ENCODE peak calls at places on chromosomes 2 and 18, in seven cellular contexts. M is neural progenitor cell; T is lower lobe of right lung; G is AG20443; A is GM10248; U is stimulated activated CD4-positive, alpha-beta T cell treated with anti-CD3 and anti-CD28 coated beads, Interleukin-15, amount 100 ng/mL, for 48 hours; B is left ventricle myocardium superior. Q is an unnamed sample.

GRCh38 chr2:239366740-239367139 is 34.1 kb downstream of the HDAC4 start:
- DNase-seq in M (no peak), B (no peak), T (peak), U (no peak), G (no peak), A (no peak), Q (no peak)

GRCh38 chr2:135679125-135679524 is 62.5 kb upstream of the UBXN4 start:
- DNase-seq in B (no peak), T (no peak), G (no peak), U (no peak), A (no peak), M (no peak), Q (no peak)

GRCh38 chr2:20185176-20186022 is 39.5 kb downstream of the SDC1 start:
- DNase-seq in T (peak), M (no peak), U (no peak), G (no peak), B (peak), A (no peak), Q (no peak)

GRCh38 chr2:233210843-233211600 is 40.5 kb upstream of the ATG16L1 start:
- DNase-seq in U (no peak), T (peak), M (no peak), G (peak), A (no peak), B (peak), Q (peak)

GRCh38 chr2:18611184-18611583 is 21.8 kb upstream of the NT5C1B start:
- DNase-seq in A (no peak), U (no peak), T (no peak), G (no peak), B (no peak), M (no peak), Q (no peak)

GRCh38 chr2:72757177-72757775 is 68.6 kb downstream of the EXOC6B start:
- DNase-seq in T (no peak), M (peak), U (no peak), B (no peak), A (no peak), G (no peak), Q (peak)

GRCh38 chr18:55982992-55983391 is 395.0 kb upstream of the TCF4 start:
- DNase-seq in T (no peak), G (peak), B (no peak), U (no peak), M (no peak), A (no peak), Q (peak)

GRCh38 chr18:74790451-74790850 is 192.8 kb downstream of the ZNF407 start:
- DNase-seq in G (no peak), T (no peak), B (no peak), M (no peak), A (no peak), U (no peak), Q (no peak)

GRCh38 chr2:66456183-66457041 is 21.5 kb downstream of the MEIS1 start:
- DNase-seq in U (no peak), B (no peak), G (no peak), A (no peak), M (no peak), T (no peak), Q (no peak)

GRCh38 chr2:196459539-196459938 is 180.0 kb upstream of the CCDC150 start:
- DNase-seq in M (no peak), U (no peak), T (no peak), B (no peak), G (peak), A (no peak), Q (peak)

GRCh38 chr2:165401285-165401852 is 68.1 kb upstream of the CSRNP3 start:
- DNase-seq in U (peak), G (peak), B (no peak), A (peak), T (no peak), M (peak), Q (no peak)

GRCh38 chr2:77642339-77642738 is 120.2 kb upstream of the LRRTM4 start:
- DNase-seq in A (no peak), G (no peak), U (no peak), T (no peak), B (no peak), M (no peak), Q (no peak)

GRCh38 chr18:59769105-59769865 is 72.1 kb upstream of the CCBE1 start:
- DNase-seq in M (no peak), A (no peak), U (no peak), T (no peak), B (no peak), G (peak), Q (no peak)

GRCh38 chr2:221431477-221431876 is 140.6 kb downstream of the EPHA4 start:
- DNase-seq in G (no peak), T (no peak), U (no peak), M (no peak), A (no peak), B (no peak), Q (no peak)

GRCh38 chr18:43805646-43806194 is 528.4 kb upstream of the SYT4 start:
- DNase-seq in B (no peak), U (no peak), G (no peak), M (no peak), A (no peak), T (peak), Q (peak)

GRCh38 chr18:63366991-63367240 is at the start of gene KDSR:
- DNase-seq in T (no peak), A (no peak), U (no peak), G (no peak), M (no peak), B (no peak), Q (no peak)

GRCh38 chr2:200274116-200275075 is 32.1 kb upstream of the SPATS2L start:
- DNase-seq in M (peak), T (no peak), U (no peak), A (no peak), B (no peak), G (no peak), Q (no peak)

GRCh38 chr2:7392076-7392787 is 475.0 kb downstream of the RNF144A start:
- DNase-seq in U (no peak), G (no peak), A (no peak), M (no peak), B (no peak), T (no peak), Q (peak)

GRCh38 chr2:218964041-218964771 is 4.7 kb downstream of the CDK5R2 start:
- DNase-seq in B (no peak), M (peak), T (no peak), A (no peak), G (peak), U (no peak), Q (peak)

GRCh38 chr2:24253303-24253919 is 78.6 kb downstream of the FAM228A start:
- DNase-seq in T (no peak), G (peak), M (no peak), A (no peak), B (no peak), U (no peak), Q (no peak)

GRCh38 chr18:9086624-9087023 is 15.9 kb upstream of the NDUFV2 start:
- DNase-seq in B (no peak), A (no peak), U (no peak), M (no peak), G (no peak), T (no peak), Q (no peak)

GRCh38 chr2:200585340-200585729 is 479 bp upstream of the AOX1 start:
- DNase-seq in B (no peak), A (no peak), U (no peak), M (no peak), T (no peak), G (no peak), Q (no peak)

GRCh38 chr18:8771930-8772329 is 66.6 kb downstream of the MTCL1 start:
- DNase-seq in T (no peak), B (peak), A (no peak), M (no peak), G (peak), U (no peak), Q (no peak)